ENCODE peak calls at places on chromosome 22, in six cellular contexts. O is naive thymus-derived CD4-positive, alpha-beta T cell; Y is fibroblast of pulmonary artery; L is tibial artery; H is colonic mucosa; S is heart right ventricle. G is an unnamed sample.

GRCh38 chr22:36197065-36197440 is 4.6 kb downstream of the APOL4 start:
- DNase-seq in Y (peak), L (peak), O (no peak), S (peak), H (no peak), G (no peak)

GRCh38 chr22:21984793-21985192 is 2.2 kb upstream of the TOP3B start:
- DNase-seq in H (no peak), L (no peak), S (no peak), Y (peak), O (no peak), G (no peak)

GRCh38 chr22:25930083-25930482 is 188.1 kb downstream of the MYO18B start:
- DNase-seq in L (no peak), H (no peak), O (no peak), S (no peak), Y (no peak), G (no peak)

GRCh38 chr22:35330258-35330861 is 30.7 kb downstream of the TOM1 start:
- DNase-seq in L (peak), H (peak), O (peak), Y (peak), S (peak), G (peak)

GRCh38 chr22:24894998-24895397 is 51.5 kb downstream of the LHFPL7 start:
- DNase-seq in L (peak), Y (peak), H (peak), O (no peak), S (peak), G (peak)

GRCh38 chr22:34946339-34946985 is 119.5 kb upstream of the ISX start:
- DNase-seq in L (no peak), Y (no peak), S (no peak), H (no peak), O (no peak), G (no peak)

GRCh38 chr22:46293591-46294260 is 2.9 kb upstream of the GTSE1 start:
- DNase-seq in L (peak), O (no peak), S (no peak), Y (no peak), H (no peak), G (no peak)

GRCh38 chr22:47739616-47740015 is 977.2 kb downstream of the TBC1D22A start:
- DNase-seq in L (no peak), Y (no peak), S (no peak), H (no peak), O (no peak), G (no peak)

GRCh38 chr22:31923166-31923565 is 21.2 kb upstream of the YWHAH start:
- DNase-seq in L (peak), O (no peak), H (peak), S (peak), Y (peak), G (no peak)

GRCh38 chr22:49018601-49019000 is 809.1 kb downstream of the BRD1 start:
- DNase-seq in Y (no peak), L (peak), O (no peak), H (no peak), S (no peak), G (no peak)

GRCh38 chr22:40037320-40037719 is 42.6 kb downstream of the FAM83F start:
- DNase-seq in H (no peak), L (no peak), O (no peak), Y (no peak), S (no peak), G (no peak)

GRCh38 chr22:22201185-22201924 is 43.2 kb upstream of the VPREB1 start:
- DNase-seq in H (no peak), S (no peak), O (no peak), Y (peak), L (no peak), G (no peak)

GRCh38 chr22:24156146-24156914 is 25.0 kb upstream of the SUSD2 start:
- DNase-seq in Y (peak), S (no peak), O (peak), H (peak), L (no peak), G (no peak)

GRCh38 chr22:44519895-44520294 is 21.9 kb upstream of the RTL6 start:
- DNase-seq in H (no peak), S (peak), O (no peak), L (no peak), Y (no peak), G (no peak)

GRCh38 chr22:42296381-42296853 is 26.0 kb upstream of the TCF20 start:
- DNase-seq in L (no peak), H (no peak), O (no peak), Y (no peak), S (peak), G (no peak)

GRCh38 chr22:11598492-11599440 is 3929.2 kb upstream of the OR11H1 start:
- DNase-seq in L (no peak), H (no peak), S (no peak), O (no peak), Y (no peak), G (no peak)

GRCh38 chr22:41816241-41816640 is 15.8 kb downstream of the CCDC134 start:
- DNase-seq in S (no peak), Y (no peak), O (no peak), L (no peak), H (no peak), G (no peak)

GRCh38 chr22:36336246-36337182 is 51.3 kb downstream of the MYH9 start:
- DNase-seq in S (no peak), L (no peak), O (no peak), H (no peak), Y (no peak), G (no peak)

GRCh38 chr22:48103126-48103875 is 1340.9 kb downstream of the TBC1D22A start:
- DNase-seq in L (no peak), S (no peak), H (no peak), O (no peak), Y (no peak), G (no peak)

GRCh38 chr22:44116755-44117684 is 63.7 kb upstream of the PARVG start:
- DNase-seq in H (no peak), L (no peak), O (no peak), Y (no peak), S (peak), G (no peak)

GRCh38 chr22:48096411-48096810 is 1334.0 kb downstream of the TBC1D22A start:
- DNase-seq in H (no peak), O (no peak), L (no peak), Y (no peak), S (no peak), G (no peak)

GRCh38 chr22:44703269-44703870 is 1.4 kb downstream of the PRR5 start:
- DNase-seq in H (no peak), O (no peak), S (no peak), L (no peak), Y (no peak), G (no peak)

GRCh38 chr22:42688241-42688913 is 32.3 kb downstream of the A4GALT start:
- DNase-seq in L (peak), Y (peak), S (peak), O (no peak), H (peak), G (peak)

GRCh38 chr22:19599626-19600243 is 75.5 kb upstream of the CLDN5 start:
- DNase-seq in O (no peak), L (no peak), H (no peak), S (no peak), Y (no peak), G (no peak)

GRCh38 chr22:49046546-49047305 is 780.9 kb downstream of the BRD1 start:
- DNase-seq in Y (no peak), L (no peak), H (peak), S (peak), O (no peak), G (no peak)

GRCh38 chr22:36743591-36744412 is 32.1 kb downstream of the IFT27 start:
- DNase-seq in S (no peak), L (no peak), H (no peak), Y (no peak), O (no peak), G (no peak)

GRCh38 chr22:19137384-19138216 is 6.5 kb downstream of the TSSK2 start:
- DNase-seq in S (no peak), Y (no peak), O (no peak), H (no peak), L (no peak), G (no peak)

GRCh38 chr22:41725510-41726110 is 26.3 kb downstream of the MEI1 start:
- DNase-seq in Y (no peak), L (no peak), S (no peak), H (no peak), O (no peak), G (no peak)

GRCh38 chr22:43164636-43165035 is 13.3 kb downstream of the TSPO start:
- DNase-seq in O (no peak), S (no peak), L (no peak), Y (no peak), H (no peak), G (no peak)

GRCh38 chr22:25134028-25134427 is 65.6 kb upstream of the CRYBB3 start:
- DNase-seq in H (peak), S (no peak), O (no peak), Y (no peak), L (no peak), G (peak)

GRCh38 chr22:49303781-49304461 is 523.8 kb downstream of the BRD1 start:
- DNase-seq in O (no peak), L (peak), S (no peak), Y (no peak), H (peak), G (no peak)

GRCh38 chr22:34105461-34106062 is 185.3 kb upstream of the LARGE1 start:
- DNase-seq in S (peak), H (peak), Y (no peak), O (no peak), L (peak), G (peak)

GRCh38 chr22:26658161-26658560 is 773 bp downstream of the MIAT start:
- DNase-seq in S (no peak), Y (no peak), O (no peak), H (no peak), L (no peak), G (no peak)

GRCh38 chr22:49300951-49301397 is 526.7 kb downstream of the BRD1 start:
- DNase-seq in H (peak), S (no peak), L (peak), O (no peak), Y (no peak), G (no peak)

GRCh38 chr22:46113910-46114517 is 36.3 kb upstream of the PPARA start:
- DNase-seq in L (no peak), Y (no peak), O (no peak), H (no peak), S (no peak), G (no peak)

GRCh38 chr22:25749420-25750169 is 7.6 kb downstream of the MYO18B start:
- DNase-seq in H (no peak), L (no peak), S (no peak), O (no peak), Y (no peak), G (no peak)

GRCh38 chr22:43260346-43260745 is 73.4 kb upstream of the TTLL12 start:
- DNase-seq in L (no peak), Y (no peak), O (no peak), H (no peak), S (no peak), G (no peak)

GRCh38 chr22:50529416-50530279 is at the start of gene TYMP:
- DNase-seq in S (peak), O (no peak), H (peak), Y (no peak), L (no peak), G (peak)
- H3K4me3 ChIP-seq in S (peak), O (peak), H (peak), Y (peak), L (peak), G (peak)

DNA sequence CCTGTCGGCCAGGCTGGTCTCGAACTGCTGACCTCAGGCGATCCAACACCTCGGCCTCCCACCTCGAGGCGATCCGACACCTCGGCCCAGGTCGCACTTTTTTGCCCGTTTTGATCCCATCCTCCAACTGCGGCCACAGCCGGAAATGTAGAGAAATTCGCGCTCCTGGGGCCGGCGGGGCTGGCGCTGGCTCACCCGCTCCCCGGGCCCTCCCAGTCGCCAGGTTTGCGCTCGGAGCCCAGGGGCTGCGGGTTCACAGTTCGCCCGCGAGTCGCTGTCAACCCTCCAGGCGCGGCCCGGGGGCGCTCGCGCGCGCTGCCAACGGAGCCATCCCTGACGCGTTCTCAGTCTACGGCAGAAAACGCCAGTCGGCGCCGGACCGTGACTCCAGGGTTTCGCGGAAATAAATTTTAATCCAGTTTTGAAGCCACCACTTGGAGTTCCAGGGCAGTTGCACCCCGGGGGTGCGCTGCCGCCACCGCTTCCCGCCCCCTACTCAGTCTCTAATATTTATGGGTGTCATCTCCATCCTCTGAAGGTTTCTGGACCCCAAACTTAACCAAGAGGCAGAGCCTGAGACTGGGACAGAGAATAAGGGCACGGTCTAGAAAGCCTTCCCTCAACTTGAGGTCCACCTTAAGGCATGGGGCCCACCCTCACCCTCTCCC is 1.5 kb upstream of the KLHDC7B start:
- DNase-seq in L (no peak), H (peak), O (peak), Y (peak), S (peak), G (peak)
- H3K4me3 ChIP-seq in L (peak), H (peak), O (peak), Y (peak), S (peak), G (no peak)

DNA sequence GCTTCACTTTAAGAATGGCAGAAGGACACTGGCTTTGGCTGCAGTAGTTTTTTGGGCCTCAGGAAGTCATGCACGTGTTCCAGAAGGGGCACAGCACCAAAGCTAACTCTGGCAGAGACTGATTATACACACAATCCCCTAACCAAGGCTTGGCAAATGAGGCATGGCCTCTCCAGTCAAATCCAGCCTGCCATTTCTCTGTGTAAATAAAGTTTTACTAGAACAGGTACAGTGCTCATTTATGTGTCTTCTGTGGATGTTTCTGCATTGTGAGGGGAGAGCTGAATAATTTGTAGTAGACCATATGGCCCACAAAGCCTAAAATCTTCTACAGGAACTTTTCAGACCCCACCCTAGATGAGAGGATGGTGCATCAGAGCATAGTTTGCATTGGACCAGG is 46.4 kb upstream of the MN1 start:
- DNase-seq in Y (no peak), H (no peak), O (no peak), L (no peak), S (no peak), G (no peak)
- H3K4me3 ChIP-seq in Y (no peak), H (no peak), O (no peak), L (no peak), S (no peak), G (no peak)

DNA sequence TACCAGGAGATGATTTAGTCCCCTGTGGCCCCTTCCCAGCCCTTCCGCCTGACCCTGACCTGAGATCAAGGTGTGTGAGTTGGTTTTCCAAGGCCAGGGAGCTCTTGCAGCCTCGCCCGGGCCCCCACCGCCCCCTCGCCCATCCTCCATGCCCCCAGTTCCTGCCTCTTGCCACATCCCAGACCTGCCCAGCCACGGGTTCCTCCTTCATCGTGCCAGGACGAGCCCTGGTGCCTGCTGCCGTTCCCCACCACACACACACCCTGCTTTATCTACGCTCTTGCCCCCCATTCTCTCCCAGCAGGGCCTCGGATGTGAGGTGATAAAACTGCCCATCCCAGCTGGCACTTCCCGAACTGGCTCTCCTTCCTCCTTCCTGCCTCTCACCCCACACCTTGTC is 1.4 kb upstream of the LIF start:
- DNase-seq in Y (no peak), S (no peak), O (no peak), H (peak), L (no peak), G (no peak)
- H3K4me3 ChIP-seq in Y (no peak), S (no peak), O (no peak), H (no peak), L (no peak), G (no peak)

GRCh38 chr22:38570841-38571364 is 920 bp upstream of the DMC1 start:
- DNase-seq in Y (peak), H (peak), O (peak), S (peak), L (peak), G (no peak)

GRCh38 chr22:38569181-38569971 is 607 bp downstream of the DMC1 start:
- DNase-seq in Y (no peak), O (no peak), S (no peak), L (no peak), H (no peak), G (no peak)

GRCh38 chr22:38569972-38570840 is at the start of gene DMC1:
- DNase-seq in S (peak), H (peak), Y (peak), L (peak), O (peak), G (peak)

GRCh38 chr22:38567531-38568245 is 2.3 kb downstream of the DMC1 start:
- DNase-seq in H (no peak), S (no peak), O (no peak), L (no peak), Y (no peak), G (no peak)

GRCh38 chr22:38572065-38572464 is 2.1 kb upstream of the DMC1 start:
- DNase-seq in O (peak), L (no peak), H (peak), S (peak), Y (peak), G (peak)
- H3K4me3 ChIP-seq in O (no peak), L (no peak), H (no peak), S (no peak), Y (no peak), G (no peak)